ENCODE peak calls at places on chromosomes 7 and 10, in four cellular contexts. C is HepG2, I is A549, W is GM12878. D is an unnamed sample.

GRCh38 chr7:159140170-159140910 is 4.3 kb downstream of the VIPR2 start:
- DNase-seq in I (no peak), W (no peak), C (no peak), D (no peak)

GRCh38 chr7:47941136-47941844 is 7.0 kb downstream of the PKD1L1 start:
- DNase-seq in W (no peak), I (no peak), C (no peak), D (no peak)

GRCh38 chr10:21919906-21920305 is 83.6 kb downstream of the DNAJC1 start:
- DNase-seq in W (no peak), I (no peak), C (no peak), D (no peak)

GRCh38 chr7:131302876-131303707 is 24.6 kb upstream of the MKLN1 start:
- DNase-seq in W (no peak), C (peak; percentile 16), I (peak; percentile 28), D (no peak)

GRCh38 chr7:55194522-55194921 is 170.6 kb upstream of the LANCL2 start:
- DNase-seq in I (no peak), C (no peak), W (no peak), D (no peak)

GRCh38 chr10:3261921-3262320 is 89.3 kb upstream of the PITRM1 start:
- DNase-seq in I (no peak), W (no peak), C (no peak), D (no peak)

GRCh38 chr7:40586197-40586596 is 451.4 kb downstream of the SUGCT start:
- DNase-seq in C (no peak), W (no peak), I (no peak), D (no peak)

GRCh38 chr7:147423875-147424274 is 1166.7 kb upstream of the C7orf33 start:
- DNase-seq in C (no peak), W (no peak), I (no peak), D (no peak)

GRCh38 chr10:48880016-48880705 is 59.5 kb downstream of the LRRC18 start:
- DNase-seq in C (no peak), W (no peak), I (no peak), D (no peak)

GRCh38 chr7:155763721-155764431 is 48.4 kb downstream of the SHH start:
- DNase-seq in C (no peak), I (no peak), W (no peak), D (no peak)

GRCh38 chr7:1432411-1433082 is 26.7 kb downstream of the MICALL2 start:
- DNase-seq in C (peak; percentile 35), I (peak; percentile 66), W (no peak), D (peak; percentile 94)
- TF ChIP-seq PBX3 in C (no peak), I (no peak), W (no peak), D (no peak)

GRCh38 chr7:7693881-7694280 is 24.5 kb downstream of the RPA3 start:
- DNase-seq in I (peak; percentile 27), C (peak; percentile 69), W (no peak), D (no peak)
- TF ChIP-seq PBX3 in I (no peak), C (no peak), W (no peak), D (peak; percentile 59)

DNA sequence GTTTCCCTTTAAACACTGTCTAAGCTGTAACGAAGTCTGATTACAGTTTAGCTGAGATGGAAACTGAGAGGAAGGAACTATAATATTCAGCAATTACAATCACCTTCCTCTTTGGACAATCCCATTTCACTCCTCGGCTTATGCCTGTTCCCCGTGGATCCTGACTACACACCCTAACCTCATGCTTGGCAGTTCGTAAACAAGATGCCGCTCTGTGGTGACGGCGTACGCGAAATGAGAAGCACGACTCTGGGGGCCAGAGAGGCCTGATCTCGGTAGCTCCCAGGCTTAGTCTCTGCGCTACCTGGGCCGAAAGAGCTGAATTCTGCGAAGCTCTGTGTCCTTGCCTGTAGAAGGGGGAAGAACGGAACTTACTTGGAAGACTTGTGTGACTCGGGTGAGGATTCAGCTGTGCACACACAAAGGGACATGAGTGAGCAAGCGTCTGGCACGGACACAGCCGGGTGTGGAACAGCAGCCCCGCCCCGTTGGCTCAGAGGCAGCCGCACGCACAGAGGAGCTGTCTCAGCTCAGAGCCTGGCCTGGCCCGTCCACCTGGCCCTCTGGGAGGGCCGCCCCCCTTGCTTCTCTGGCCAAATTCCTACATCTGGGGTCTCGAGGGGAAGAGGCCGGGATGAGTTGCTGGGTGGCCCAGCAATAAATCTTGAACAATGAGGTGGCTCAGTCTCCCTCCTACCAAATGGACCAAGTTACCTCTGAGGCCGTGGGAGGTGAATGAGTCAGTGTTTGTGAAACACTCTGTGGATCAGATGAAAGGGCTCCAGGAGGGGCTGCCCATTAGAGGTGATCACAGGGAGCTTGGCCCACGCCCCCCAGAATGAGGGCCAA is 83.9 kb downstream of the PDGFA start:
- DNase-seq in C (no peak), W (no peak), I (peak; percentile 61), D (no peak)
- TF ChIP-seq PBX3 in C (no peak), W (no peak), I (no peak), D (no peak)

GRCh38 chr10:72133517-72133916 is 45.2 kb upstream of the SPOCK2 start:
- DNase-seq in C (peak; percentile 18), I (no peak), W (peak; percentile 92), D (no peak)
- TF ChIP-seq PBX3 in C (no peak), I (no peak), W (no peak), D (no peak)

D was measured in SK-N-SH.